ENCODE peak calls at places on chromosomes 5 and 9, in six cellular contexts. B is transverse colon, O is H9, E is heart left ventricle, N is AG04450, J is right atrium auricular region. Y is an unnamed sample. For H3K9me3, the result is how much of the 10 kb centered on the place peaks cover.

GRCh38 chr5:147504001-147504400 is 5.9 kb downstream of the DPYSL3 start:
- DNase-seq in N (no peak), E (peak), B (no peak), J (no peak), O (no peak), Y (no peak)

GRCh38 chr5:97600486-97600885 is 417.4 kb upstream of the RIOK2 start:
- DNase-seq in O (no peak), E (no peak), B (no peak), J (no peak), N (no peak), Y (no peak)

GRCh38 chr5:132433141-132433540 is 57.4 kb downstream of the IRF1 start:
- DNase-seq in O (no peak), B (peak), N (no peak), J (no peak), E (no peak), Y (no peak)

GRCh38 chr5:127492854-127493738 is 24.3 kb upstream of the PRRC1 start:
- DNase-seq in J (no peak), O (no peak), E (no peak), B (no peak), N (no peak), Y (no peak)

GRCh38 chr5:67196537-67197059 is at the start of gene CD180:
- DNase-seq in B (no peak), J (no peak), N (no peak), E (peak), O (no peak), Y (no peak)

GRCh38 chr5:155996123-155996522 is 330.8 kb upstream of the SGCD start:
- DNase-seq in E (no peak), O (no peak), N (no peak), B (no peak), J (no peak), Y (no peak)

GRCh38 chr5:172005708-172006377 is 595 bp downstream of the FBXW11 start:
- DNase-seq in B (peak), E (peak), O (peak), J (no peak), N (no peak), Y (peak)

GRCh38 chr9:95461448-95462381 is 55.1 kb downstream of the PTCH1 start:
- DNase-seq in J (no peak), B (no peak), N (no peak), O (no peak), E (no peak), Y (no peak)

GRCh38 chr9:79377315-79377855 is 194.4 kb upstream of the TLE4 start:
- DNase-seq in E (no peak), O (no peak), B (no peak), J (no peak), N (no peak), Y (no peak)

GRCh38 chr5:88488566-88488965 is 219.9 kb upstream of the TMEM161B start:
- DNase-seq in E (no peak), B (no peak), N (no peak), O (no peak), J (no peak), Y (no peak)

GRCh38 chr5:72283358-72283757 is 36.7 kb downstream of the MRPS27 start:
- DNase-seq in J (no peak), O (no peak), N (no peak), E (no peak), B (no peak), Y (no peak)

GRCh38 chr9:130634191-130634768 is 30.1 kb upstream of the PRDM12 start:
- DNase-seq in O (no peak), J (no peak), E (no peak), N (no peak), B (no peak), Y (no peak)

GRCh38 chr5:151082976-151083651 is 2.3 kb upstream of the TNIP1 start:
- DNase-seq in O (no peak), B (peak), E (peak), J (no peak), N (no peak), Y (peak)

GRCh38 chr9:93065321-93065720 is 6.8 kb downstream of the SUSD3 start:
- DNase-seq in B (no peak), N (no peak), O (no peak), E (no peak), J (no peak), Y (no peak)
- H3K9me3 ChIP-seq in B (under half), N (under half), O (under half), E (under half), J (under half), Y (under half)

GRCh38 chr5:137264041-137264440 is 235.1 kb downstream of the SPOCK1 start:
- DNase-seq in B (no peak), O (no peak), J (no peak), E (no peak), N (no peak), Y (no peak)
- H3K9me3 ChIP-seq in B (under half), O (under half), J (under half), E (under half), N (under half), Y (under half)

GRCh38 chr9:36597412-36598178 is 24.9 kb downstream of the MELK start:
- DNase-seq in B (no peak), N (no peak), E (no peak), J (no peak), O (no peak), Y (no peak)
- H3K9me3 ChIP-seq in B (under half), N (under half), E (under half), J (under half), O (under half), Y (under half)

DNA sequence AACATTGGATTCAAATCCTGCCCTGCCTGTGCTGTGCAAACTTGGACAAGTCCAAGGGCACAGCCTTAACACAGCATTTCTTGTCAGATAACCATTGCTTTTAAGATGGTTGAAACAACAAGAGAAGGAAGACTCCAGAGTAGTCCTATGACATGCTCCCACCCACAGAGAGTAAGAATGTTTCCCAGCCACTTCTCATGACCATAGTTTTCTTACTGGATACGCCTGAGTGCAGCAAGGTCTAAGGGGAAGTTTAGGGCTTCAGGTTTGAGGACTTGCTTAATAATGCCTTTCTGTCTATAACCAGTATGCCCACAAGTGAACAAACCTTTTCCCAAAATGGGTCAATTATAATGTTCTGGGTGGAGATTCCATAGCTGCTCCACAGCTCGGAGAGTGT is 126.4 kb downstream of the SLF1 start:
- DNase-seq in J (no peak), O (no peak), N (no peak), B (no peak), E (no peak), Y (no peak)
- H3K9me3 ChIP-seq in J (under half), O (under half), N (under half), B (under half), E (under half), Y (under half)

DNA sequence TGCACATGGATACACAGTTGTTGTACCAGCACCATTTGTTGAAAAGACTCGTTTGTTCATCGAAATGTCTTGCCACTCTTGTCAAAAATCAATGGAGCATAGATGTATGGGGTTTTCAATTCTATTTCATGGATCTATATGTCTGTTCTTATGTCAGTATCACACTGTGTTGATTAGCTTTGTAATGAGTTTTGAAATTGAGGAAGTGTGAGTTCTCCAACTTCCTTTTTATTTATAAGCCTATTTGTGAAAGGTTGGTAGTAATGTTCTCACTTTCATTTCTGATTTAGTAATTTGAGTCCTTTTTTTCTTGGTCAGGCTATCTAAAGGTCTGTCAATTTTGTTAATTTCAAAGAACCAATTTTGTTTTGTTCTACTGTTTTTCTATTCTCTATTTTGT is 26.1 kb downstream of the ZNF510 start:
- DNase-seq in J (no peak), N (no peak), O (no peak), B (no peak), E (no peak), Y (no peak)
- H3K9me3 ChIP-seq in J (half or more), N (under half), O (under half), B (half or more), E (under half), Y (under half)

DNA sequence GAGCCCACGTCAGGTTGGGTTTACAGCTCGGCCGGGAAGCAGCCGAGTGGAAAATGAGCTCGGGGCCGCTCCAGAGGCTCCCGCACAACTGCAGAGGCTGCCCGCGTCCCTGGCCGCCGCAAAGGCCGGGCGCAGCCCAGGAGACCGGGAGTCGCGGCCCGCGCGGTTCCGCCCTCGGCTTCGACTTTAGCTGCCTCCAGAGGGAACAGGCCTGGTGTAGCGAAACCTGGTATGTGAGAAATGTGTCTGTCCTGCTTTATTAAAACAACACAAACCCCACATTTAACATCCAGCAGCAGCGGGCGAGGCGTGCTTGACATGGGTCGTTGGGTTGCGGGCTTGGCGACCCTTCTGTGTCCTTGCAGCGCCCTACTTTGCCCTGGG is 66.2 kb downstream of the FOXD1 start:
- DNase-seq in J (no peak), B (no peak), N (no peak), E (no peak), O (peak), Y (no peak)
- H3K9me3 ChIP-seq in J (under half), B (under half), N (under half), E (under half), O (under half), Y (under half)

GRCh38 chr9:138098908-138099791 is 221.6 kb downstream of the CACNA1B start:
- DNase-seq in J (no peak), N (no peak), B (no peak), E (no peak), O (peak), Y (no peak)

GRCh38 chr9:138100711-138101349 is 223.2 kb downstream of the CACNA1B start:
- DNase-seq in B (no peak), N (no peak), E (no peak), J (no peak), O (peak), Y (no peak)

GRCh38 chr9:138098116-138098907 is 220.7 kb downstream of the CACNA1B start:
- DNase-seq in N (no peak), O (peak), J (no peak), B (no peak), E (no peak), Y (no peak)

GRCh38 chr9:138101444-138102234 is 224.1 kb downstream of the CACNA1B start:
- DNase-seq in J (no peak), E (no peak), N (no peak), O (peak), B (no peak), Y (no peak)

DNA sequence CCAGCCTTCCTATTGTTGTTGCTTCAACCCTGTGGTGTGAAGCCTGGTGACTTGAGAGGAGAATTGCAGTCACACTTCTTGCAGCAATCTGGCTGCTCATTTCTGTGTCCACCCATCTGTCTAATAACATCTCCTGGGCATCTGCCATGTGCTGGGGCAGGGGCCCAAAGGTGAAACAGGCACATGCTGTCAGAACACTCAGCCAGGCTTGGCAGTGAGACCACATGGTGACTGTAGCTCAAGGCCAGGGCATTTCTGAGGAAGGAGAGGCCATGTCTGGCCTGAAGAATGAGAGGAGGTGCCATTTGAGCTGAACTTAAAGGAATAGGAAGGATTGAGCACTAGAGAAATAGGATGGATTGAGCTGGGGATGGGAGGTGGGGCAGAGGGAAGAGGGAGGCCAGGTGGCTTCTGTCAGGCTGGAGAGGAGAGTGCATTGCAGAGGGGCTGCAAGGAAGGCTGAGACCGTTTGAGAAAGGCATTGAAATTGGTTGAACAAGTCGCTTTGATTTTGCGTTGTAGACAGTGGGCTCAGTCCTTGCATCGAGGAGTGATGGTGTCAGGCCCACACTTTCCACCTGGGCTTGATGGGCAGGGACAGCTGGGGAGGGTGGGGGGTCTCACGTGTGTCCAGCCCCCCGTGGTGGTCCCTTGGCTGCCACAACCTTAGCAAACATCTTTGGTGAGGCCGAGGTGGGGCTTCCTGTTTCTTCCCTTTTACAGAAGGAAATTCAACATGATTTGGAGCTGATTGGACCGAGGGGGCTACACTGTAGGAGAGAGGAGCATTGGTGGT is 222.4 kb downstream of the CACNA1B start:
- DNase-seq in J (no peak), O (no peak), N (no peak), B (no peak), E (peak), Y (no peak)
- H3K9me3 ChIP-seq in J (under half), O (under half), N (half or more), B (under half), E (under half), Y (under half)

Y was measured in lung.